ENCODE peak calls at places on chromosome 5, in eight cellular contexts. N is coronary artery, X is fibroblast of mammary gland, F is glutamatergic neuron, U is GM12864, M is colonic mucosa, D is heart left ventricle, K is activated B cell treated with CpG ODN at 0.5 μM for 24 hours. E is an unnamed sample.

GRCh38 chr5:137602721-137603273 is 103.7 kb upstream of the SPOCK1 start:
- DNase-seq in D (no peak), U (no peak), X (no peak), K (no peak), N (peak), M (no peak), F (no peak), E (no peak)

GRCh38 chr5:73488806-73489205 is 9.4 kb upstream of the BTF3 start:
- DNase-seq in U (no peak), K (no peak), F (no peak), N (no peak), M (no peak), X (no peak), D (no peak), E (no peak)

GRCh38 chr5:117652640-117653280 is 1078.1 kb upstream of the SEMA6A start:
- DNase-seq in D (no peak), U (no peak), F (no peak), X (no peak), K (no peak), N (no peak), M (no peak), E (no peak)

GRCh38 chr5:159163027-159163699 is 46.2 kb downstream of the RNF145 start:
- DNase-seq in D (no peak), M (no peak), K (no peak), F (no peak), X (peak), U (no peak), N (no peak), E (no peak)

GRCh38 chr5:82019342-82020138 is 47.7 kb downstream of the ATG10 start:
- DNase-seq in M (no peak), N (no peak), U (no peak), X (no peak), F (no peak), K (no peak), D (no peak), E (no peak)

GRCh38 chr5:139387611-139388197 is 2.0 kb downstream of the MZB1 start:
- DNase-seq in X (no peak), M (no peak), F (no peak), U (no peak), N (no peak), K (no peak), D (no peak), E (peak)

GRCh38 chr5:172725273-172725672 is 45.7 kb downstream of the DUSP1 start:
- DNase-seq in F (no peak), M (no peak), U (no peak), X (no peak), N (no peak), D (no peak), K (no peak), E (no peak)

GRCh38 chr5:88256037-88256436 is 12.6 kb downstream of the TMEM161B start:
- DNase-seq in F (no peak), M (no peak), D (no peak), N (no peak), K (no peak), X (no peak), U (no peak), E (no peak)

GRCh38 chr5:61020415-61020814 is 75.4 kb downstream of the NDUFAF2 start:
- DNase-seq in M (no peak), X (peak), K (no peak), U (no peak), N (no peak), F (no peak), D (no peak), E (no peak)

GRCh38 chr5:142598338-142598700 is 87.6 kb downstream of the FGF1 start:
- DNase-seq in X (no peak), U (no peak), D (no peak), K (no peak), F (no peak), N (no peak), M (no peak), E (no peak)

GRCh38 chr5:142597025-142597424 is 88.9 kb downstream of the FGF1 start:
- DNase-seq in X (no peak), N (no peak), F (no peak), U (no peak), K (no peak), D (no peak), M (no peak), E (no peak)

GRCh38 chr5:142600611-142601360 is 85.1 kb downstream of the FGF1 start:
- DNase-seq in K (no peak), D (peak), U (no peak), X (peak), N (peak), M (no peak), F (no peak), E (no peak)

GRCh38 chr5:142600092-142600491 is 85.8 kb downstream of the FGF1 start:
- DNase-seq in X (no peak), M (no peak), F (no peak), K (no peak), N (no peak), U (no peak), D (no peak), E (no peak)

DNA sequence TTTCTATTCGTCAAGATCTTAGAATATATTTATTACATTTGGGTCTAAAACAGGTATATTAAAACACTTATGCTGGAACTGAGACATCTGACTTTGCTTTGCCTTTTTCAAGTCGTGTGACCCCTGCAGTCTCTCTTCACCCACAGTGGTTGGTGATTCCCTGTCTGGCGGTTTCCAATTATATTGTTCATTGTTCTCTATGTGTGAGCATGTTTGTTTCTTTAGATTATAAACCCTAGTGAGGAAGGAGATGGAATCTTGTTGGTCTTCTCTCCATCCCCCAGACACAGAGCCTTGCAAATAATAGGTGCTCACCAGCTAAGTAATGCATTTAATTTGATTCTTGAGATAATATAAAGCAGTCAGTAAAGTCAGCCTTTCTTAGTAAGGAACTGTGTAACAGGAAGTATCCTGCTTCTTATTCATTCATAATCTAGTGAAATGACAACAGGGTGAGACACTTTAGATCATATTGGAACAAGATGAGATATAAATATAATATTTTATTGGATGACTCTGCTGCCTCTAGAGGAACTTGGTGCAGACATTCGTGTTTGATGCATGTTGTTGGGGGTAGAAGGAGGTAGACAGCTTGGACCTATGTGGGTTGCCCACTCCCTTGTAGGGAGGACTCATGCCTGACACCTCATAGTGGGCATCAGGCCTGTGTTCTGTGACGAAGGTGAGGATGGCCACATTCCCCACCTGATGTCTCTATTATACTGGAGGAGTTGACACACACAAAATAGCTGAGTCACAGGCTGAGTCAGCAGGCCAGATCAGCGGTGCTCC is 88.1 kb downstream of the FGF1 start:
- DNase-seq in N (no peak), D (no peak), K (no peak), U (no peak), X (peak), F (peak), M (no peak), E (no peak)
- TF ChIP-seq CTCF in N (no peak), D (no peak), K (no peak), U (peak), X (peak), F (no peak), M (no peak), E (no peak)

GRCh38 chr5:131423056-131423455 is 159.2 kb downstream of the CDC42SE2 start:
- DNase-seq in D (no peak), F (no peak), K (no peak), U (no peak), X (peak), N (no peak), M (no peak), E (no peak)
- TF ChIP-seq CTCF in D (peak), F (peak), K (no peak), U (peak), X (peak), N (peak), M (no peak), E (peak)

DNA sequence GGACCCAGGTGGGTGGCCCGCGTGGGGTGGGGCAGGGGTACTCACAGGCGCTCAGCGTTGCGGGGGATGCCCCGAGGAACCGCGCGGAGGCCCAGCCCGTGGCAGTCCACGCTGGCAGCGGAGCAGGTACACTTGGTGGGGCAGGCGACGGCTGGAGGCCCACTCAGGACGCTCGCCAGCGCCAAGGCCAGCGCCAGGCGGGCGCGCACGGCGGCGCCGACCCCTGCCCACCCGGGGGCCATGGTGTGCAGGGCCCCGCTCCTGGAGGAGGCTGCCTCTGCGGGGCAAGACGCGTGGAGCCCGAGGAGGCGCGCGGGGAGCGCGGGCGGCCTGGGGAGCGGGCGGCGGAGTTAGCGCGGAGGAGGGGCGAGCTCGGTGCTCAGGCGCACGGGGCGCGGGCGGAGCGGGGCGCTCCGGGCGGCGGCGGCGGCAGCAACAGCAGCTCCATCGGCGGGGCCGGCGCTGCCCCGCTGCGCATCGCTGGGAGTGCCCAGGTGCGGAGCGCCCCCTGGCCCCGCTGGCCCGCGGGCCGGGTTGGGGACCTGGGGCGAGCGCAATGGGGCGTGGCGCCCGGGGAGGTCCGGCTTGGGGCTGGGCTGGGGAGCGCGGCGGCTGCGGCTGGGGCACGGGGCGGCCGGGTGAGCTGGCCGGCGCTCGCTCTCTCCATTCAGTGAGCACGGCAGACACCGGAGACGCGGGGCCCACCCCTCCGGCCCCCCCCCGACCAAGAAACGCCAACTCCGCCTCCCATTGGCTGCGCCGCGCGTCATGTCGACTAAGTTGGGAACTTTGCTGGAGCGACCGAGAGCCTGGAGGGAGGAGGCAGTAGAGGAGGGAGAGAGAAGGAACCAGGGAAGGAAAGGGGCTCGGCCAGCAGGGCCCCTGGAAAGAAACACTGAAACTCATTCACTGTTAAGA is at the start of gene SLIT3:
- DNase-seq in F (peak), M (peak), D (peak), U (no peak), N (peak), K (no peak), X (peak), E (no peak)
- TF ChIP-seq CTCF in F (no peak), M (no peak), D (no peak), U (no peak), N (no peak), K (no peak), X (no peak), E (no peak)

DNA sequence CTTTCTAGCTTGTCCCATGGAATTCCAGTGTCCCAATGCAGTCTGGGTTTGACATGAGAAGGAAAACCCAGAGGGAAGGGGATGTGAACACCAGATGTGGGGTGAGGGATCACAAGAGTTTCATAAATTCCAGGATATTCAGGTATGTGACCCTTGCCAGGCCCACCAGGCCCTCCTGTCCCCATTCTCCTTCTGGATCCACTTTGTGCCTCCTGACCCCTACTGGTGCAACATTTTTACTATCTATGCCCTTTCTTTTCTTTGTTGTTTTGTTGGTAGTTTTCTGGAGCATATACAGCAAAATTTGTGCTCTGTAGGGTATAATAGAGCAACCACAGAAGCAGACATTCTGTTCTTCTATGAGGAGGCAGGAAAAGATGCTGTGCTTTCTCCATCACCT is 597.0 kb upstream of the GRAMD2B start:
- DNase-seq in X (no peak), F (no peak), M (no peak), N (no peak), U (no peak), K (no peak), D (no peak), E (no peak)
- TF ChIP-seq CTCF in X (no peak), F (no peak), M (no peak), N (no peak), U (no peak), K (no peak), D (no peak), E (no peak)

DNA sequence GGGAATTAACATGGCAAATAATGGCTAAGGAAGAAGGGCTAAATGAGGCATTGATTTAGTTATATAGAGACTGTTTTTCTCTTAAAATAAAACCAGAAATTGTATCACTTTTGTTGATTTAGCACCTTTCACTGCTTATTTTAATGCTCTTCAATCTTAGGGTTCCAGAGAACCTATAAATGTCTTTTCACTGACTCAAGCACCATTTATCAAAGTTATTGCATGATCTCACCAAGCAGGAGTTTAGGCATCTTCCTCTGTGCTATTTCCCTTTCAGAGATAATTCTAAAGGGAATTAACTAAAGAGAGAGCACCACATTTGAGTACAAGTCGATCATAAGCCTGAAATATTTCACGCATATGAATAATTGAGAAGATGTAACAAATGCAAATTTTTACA is 357.1 kb downstream of the CDH18 start:
- DNase-seq in U (no peak), K (no peak), F (no peak), M (no peak), N (no peak), D (no peak), X (no peak), E (no peak)
- TF ChIP-seq CTCF in U (no peak), K (no peak), F (no peak), M (no peak), N (no peak), D (no peak), X (no peak), E (no peak)

GRCh38 chr5:149130932-149131273 is 10.4 kb upstream of the ABLIM3 start:
- DNase-seq in F (no peak), X (no peak), D (no peak), M (no peak), N (no peak), K (no peak), U (no peak), E (no peak)
- TF ChIP-seq CTCF in F (no peak), X (no peak), D (no peak), M (no peak), N (no peak), K (no peak), U (no peak), E (no peak)

GRCh38 chr5:177973066-177973635 is 22.9 kb downstream of the PROP1 start:
- DNase-seq in M (no peak), X (peak), U (no peak), N (peak), D (no peak), F (no peak), K (no peak), E (no peak)

GRCh38 chr5:177967221-177967887 is 28.7 kb downstream of the PROP1 start:
- DNase-seq in N (no peak), X (peak), M (no peak), K (no peak), F (no peak), U (no peak), D (no peak), E (no peak)

GRCh38 chr5:177966839-177967167 is 29.2 kb downstream of the PROP1 start:
- DNase-seq in F (no peak), D (no peak), U (no peak), K (no peak), M (no peak), X (no peak), N (no peak), E (no peak)

GRCh38 chr5:177968661-177969211 is 27.3 kb downstream of the PROP1 start:
- DNase-seq in U (no peak), K (no peak), M (no peak), X (no peak), N (peak), D (no peak), F (no peak), E (no peak)

GRCh38 chr5:177972613-177973012 is 23.4 kb downstream of the PROP1 start:
- DNase-seq in K (no peak), F (no peak), M (no peak), X (peak), U (no peak), D (no peak), N (no peak), E (no peak)
- TF ChIP-seq CTCF in K (no peak), F (no peak), M (no peak), X (no peak), U (no peak), D (no peak), N (no peak), E (no peak)

GRCh38 chr5:128667148-128667547 is 129.1 kb upstream of the FBN2 start:
- DNase-seq in M (no peak), U (no peak), K (no peak), F (no peak), X (no peak), D (no peak), N (no peak), E (no peak)
- TF ChIP-seq CTCF in M (no peak), U (no peak), K (no peak), F (no peak), X (no peak), D (peak), N (no peak), E (peak)

DNA sequence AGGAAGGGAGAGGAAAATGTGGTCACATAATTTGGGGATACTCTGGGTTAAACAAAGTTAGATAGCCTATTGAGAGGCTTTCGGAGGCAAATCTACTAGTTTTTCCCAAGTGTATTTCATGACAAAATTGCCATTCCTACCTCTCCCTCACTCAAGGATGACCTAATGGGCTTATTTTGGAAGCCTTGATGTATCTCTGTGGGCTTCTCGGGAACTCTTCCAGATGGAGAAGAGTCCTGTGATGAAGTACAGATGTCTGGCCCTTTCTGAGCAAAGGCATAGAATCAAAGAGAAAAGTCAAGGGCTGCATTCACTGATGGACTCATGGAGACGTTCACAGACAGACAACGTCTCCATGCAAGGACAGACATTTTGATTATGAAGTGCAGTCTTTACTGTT is 347.1 kb upstream of the CD180 start:
- DNase-seq in F (no peak), K (no peak), X (peak), U (no peak), N (no peak), D (no peak), M (no peak), E (no peak)
- TF ChIP-seq CTCF in F (no peak), K (no peak), X (no peak), U (no peak), N (no peak), D (no peak), M (no peak), E (no peak)

E was measured in D721Med.